ENCODE peak calls at places on chromosomes 2 and 18, in ten cellular contexts. T is body of pancreas; N is CD8-positive, alpha-beta memory T cell; M is MM.1S; G is IMR-90; W is neuronal stem cell; O is GM23248; Z is neural progenitor cell; C is PC-3; X is heart left ventricle. P is an unnamed sample.
A peak's percentile ranks its signal among the peaks of the same experiment; 100 is the strongest.

GRCh38 chr2:1693723-1694122 is 50.6 kb downstream of the PXDN start:
- DNase-seq in T (no peak), N (no peak), M (no peak), G (no peak), W (no peak), O (no peak), Z (no peak), C (no peak), X (no peak), P (no peak)

GRCh38 chr2:68987051-68987503 is 12.6 kb downstream of the GKN1 start:
- DNase-seq in T (no peak), N (no peak), M (no peak), G (no peak), W (no peak), O (no peak), Z (no peak), C (no peak), X (no peak), P (no peak)

GRCh38 chr2:28047698-28048097 is 157.2 kb downstream of the BABAM2 start:
- DNase-seq in T (no peak), N (no peak), M (no peak), G (peak; percentile 81), W (no peak), O (peak; percentile 76), Z (no peak), C (peak; percentile 15), X (no peak), P (no peak)

GRCh38 chr2:172408143-172408766 is 19.1 kb upstream of the ITGA6 start:
- DNase-seq in T (no peak), N (no peak), M (no peak), G (no peak), W (no peak), O (no peak), Z (peak; percentile 18), C (peak; percentile 29), X (no peak), P (no peak)

GRCh38 chr18:74411475-74411874 is 45.6 kb downstream of the DIPK1C start:
- DNase-seq in T (no peak), N (no peak), M (peak; percentile 56), G (no peak), W (no peak), O (no peak), Z (no peak), C (no peak), X (no peak), P (no peak)

GRCh38 chr2:218186355-218186766 is 19.6 kb upstream of the CXCR1 start:
- DNase-seq in T (peak; percentile 82), N (peak; percentile 73), M (peak; percentile 76), G (peak; percentile 72), W (peak; percentile 33), O (peak; percentile 83), Z (peak; percentile 72), C (peak; percentile 81), X (peak; percentile 46), P (peak; percentile 68)

GRCh38 chr2:109331864-109332848 is 203.2 kb downstream of the SH3RF3 start:
- DNase-seq in T (peak; percentile 33), N (no peak), M (peak; percentile 67), G (peak; percentile 96), W (peak; percentile 9), O (peak; percentile 99), Z (no peak), C (peak; percentile 95), X (peak; percentile 67), P (peak; percentile 75)

GRCh38 chr2:1601064-1601405 is 143.3 kb downstream of the PXDN start:
- DNase-seq in T (no peak), N (no peak), M (no peak), G (no peak), W (no peak), O (no peak), Z (no peak), C (no peak), X (no peak), P (no peak)

GRCh38 chr2:55869637-55870325 is 53.8 kb downstream of the EFEMP1 start:
- DNase-seq in T (no peak), N (no peak), M (no peak), G (peak; percentile 63), W (no peak), O (peak; percentile 88), Z (no peak), C (no peak), X (no peak), P (no peak)

GRCh38 chr2:30252723-30253688 is 21.7 kb downstream of the LBH start:
- DNase-seq in T (peak; percentile 62), N (no peak), M (no peak), G (peak; percentile 85), W (no peak), O (peak; percentile 88), Z (no peak), C (peak; percentile 25), X (peak; percentile 65), P (peak; percentile 48)

GRCh38 chr2:55419236-55419513 is 481 bp downstream of the CCDC88A start:
- DNase-seq in T (no peak), N (peak; percentile 35), M (no peak), G (peak; percentile 18), W (no peak), O (peak; percentile 64), Z (peak; percentile 75), C (peak; percentile 33), X (no peak), P (no peak)

GRCh38 chr2:196481323-196481695 is 158.2 kb upstream of the CCDC150 start:
- DNase-seq in T (no peak), N (no peak), M (no peak), G (peak; percentile 56), W (no peak), O (peak; percentile 95), Z (no peak), C (no peak), X (no peak), P (no peak)

GRCh38 chr18:57649536-57650495 is 28.2 kb upstream of the NARS1 start:
- DNase-seq in T (no peak), N (no peak), M (no peak), G (peak; percentile 70), W (no peak), O (peak; percentile 94), Z (no peak), C (peak; percentile 95), X (no peak), P (no peak)
- H3K27ac ChIP-seq in T (peak overlapping the region; percentile 5), N (no peak overlapping the region), M (no peak overlapping the region), G (no peak overlapping the region), W (no peak overlapping the region), O (peak overlapping the region; percentile 72), Z (no peak overlapping the region), C (peak overlapping the region; percentile 76), X (no peak overlapping the region), P (peak overlapping the region; percentile 47)

DNA sequence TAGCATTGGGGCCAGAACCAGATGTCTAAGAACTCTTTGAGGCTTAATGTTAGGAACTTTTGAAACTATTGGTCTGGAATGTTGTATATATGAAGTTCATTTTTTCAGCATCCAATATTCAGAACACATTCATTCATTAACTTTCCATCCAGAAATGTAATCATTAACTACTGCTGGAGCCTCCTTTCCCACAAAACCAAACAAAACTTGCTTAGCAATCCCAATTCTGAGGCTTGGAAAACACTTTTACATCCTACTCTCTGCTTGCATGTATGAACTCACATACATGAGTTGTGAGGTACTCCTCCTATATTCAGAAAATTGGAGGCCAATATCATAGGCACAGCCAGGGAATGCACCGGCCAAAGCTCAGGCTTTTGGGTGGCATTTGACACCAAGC is 841 bp upstream of the LRATD1 start:
- DNase-seq in T (no peak), N (no peak), M (no peak), G (no peak), W (no peak), O (no peak), Z (no peak), C (no peak), X (no peak), P (no peak)
- H3K27me3 ChIP-seq in T (no peaks in the 10 kb centered on the region), N (peaks cover 13% of the 10 kb centered on the region), M (no peaks in the 10 kb centered on the region), G (peaks cover 25% of the 10 kb centered on the region), W (peaks cover 18% of the 10 kb centered on the region), O (peaks cover 28% of the 10 kb centered on the region), Z (peaks cover 71% of the 10 kb centered on the region), C (no peaks in the 10 kb centered on the region), X (peaks cover 66% of the 10 kb centered on the region), P (no peaks in the 10 kb centered on the region)

GRCh38 chr2:24082787-24083566 is 1.7 kb downstream of the TP53I3 start:
- DNase-seq in T (no peak), N (no peak), M (no peak), G (no peak), W (no peak), O (peak; percentile 4), Z (no peak), C (no peak), X (no peak), P (no peak)
- H3K27ac ChIP-seq in T (peak overlapping the region; percentile 95), N (peak overlapping the region; percentile 34), M (peak overlapping the region; percentile 70), G (peak overlapping the region; percentile 89), W (peak overlapping the region; percentile 98), O (peak overlapping the region; percentile 77), Z (peak overlapping the region; percentile 96), C (peak overlapping the region; percentile 36), X (peak overlapping the region; percentile 88), P (peak overlapping the region; percentile 88)

GRCh38 chr18:22175326-22175725 is 5.9 kb downstream of the GATA6 start:
- DNase-seq in T (no peak), N (no peak), M (no peak), G (no peak), W (no peak), O (no peak), Z (no peak), C (no peak), X (no peak), P (no peak)

GRCh38 chr18:22177496-22177866 is 8.1 kb downstream of the GATA6 start:
- DNase-seq in T (no peak), N (no peak), M (no peak), G (no peak), W (no peak), O (no peak), Z (no peak), C (no peak), X (no peak), P (no peak)

GRCh38 chr18:22174341-22175148 is 5.2 kb downstream of the GATA6 start:
- DNase-seq in T (peak; percentile 38), N (no peak), M (no peak), G (no peak), W (no peak), O (no peak), Z (peak; percentile 41), C (no peak), X (peak; percentile 49), P (no peak)

GRCh38 chr18:22176282-22176621 is 6.9 kb downstream of the GATA6 start:
- DNase-seq in T (no peak), N (no peak), M (no peak), G (no peak), W (no peak), O (no peak), Z (no peak), C (no peak), X (no peak), P (no peak)

DNA sequence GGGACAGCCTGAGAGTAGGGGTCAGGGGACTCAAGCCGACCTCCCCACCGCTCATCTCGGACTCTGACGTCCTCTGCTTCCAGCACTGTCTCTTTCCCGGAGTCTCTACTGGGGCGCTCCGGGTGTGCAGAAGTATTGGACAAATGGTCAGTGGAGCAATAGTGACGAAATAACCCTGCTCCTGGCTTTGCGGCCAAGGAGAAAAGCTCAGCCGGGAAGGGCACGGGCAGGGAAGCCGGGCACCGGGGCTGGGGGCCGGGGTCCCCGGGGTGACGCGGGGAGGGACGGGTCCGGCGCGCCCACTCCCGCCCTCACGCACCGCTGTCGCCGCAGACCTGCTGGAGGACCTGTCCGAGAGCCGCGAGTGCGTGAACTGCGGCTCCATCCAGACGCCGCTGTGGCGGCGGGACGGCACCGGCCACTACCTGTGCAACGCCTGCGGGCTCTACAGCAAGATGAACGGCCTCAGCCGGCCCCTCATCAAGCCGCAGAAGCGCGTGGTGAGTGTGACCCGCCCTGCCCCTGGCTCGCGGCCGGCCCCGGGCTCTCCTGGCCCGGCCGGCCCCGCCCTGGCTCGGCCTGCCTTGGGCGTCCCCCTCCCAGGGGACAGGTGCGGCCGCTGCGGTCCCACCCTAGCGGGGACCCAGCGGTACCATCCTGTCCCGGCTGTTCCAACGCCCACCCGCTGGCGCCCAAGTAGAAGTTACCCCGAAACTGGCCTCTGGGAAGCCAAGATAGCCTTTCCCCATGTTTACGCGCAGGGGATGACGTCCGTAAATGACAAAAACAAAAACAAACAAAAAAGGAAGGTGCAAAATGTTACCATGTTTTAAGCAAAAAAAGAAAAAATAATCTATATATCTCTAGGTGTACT is 7.5 kb downstream of the GATA6 start:
- DNase-seq in T (peak; percentile 35), N (no peak), M (no peak), G (no peak), W (no peak), O (peak; percentile 40), Z (peak; percentile 63), C (no peak), X (no peak), P (no peak)
- H3K27me3 ChIP-seq in T (no peaks in the 10 kb centered on the region), N (peaks cover 31% of the 10 kb centered on the region), M (no peaks in the 10 kb centered on the region), G (no peaks in the 10 kb centered on the region), W (peaks cover 69% of the 10 kb centered on the region), O (no peaks in the 10 kb centered on the region), Z (peaks cover 100% of the 10 kb centered on the region), C (no peaks in the 10 kb centered on the region), X (no peaks in the 10 kb centered on the region), P (no peaks in the 10 kb centered on the region)

P was measured in lung.